ENCODE peak calls at places on chromosome 20, in eight cellular contexts. J is HAP-1, O is ascending aorta, T is testis, I is uterus, U is HCT116, L is spleen, N is dorsolateral prefrontal cortex. C is an unnamed sample.
A peak's percentile ranks its signal among the peaks of the same experiment; 100 is the strongest.

GRCh38 chr20:45924391-45925261 is 9.9 kb upstream of the PCIF1 start:
- DNase-seq in J (no peak), O (no peak), T (peak; percentile 80), I (peak; percentile 77), U (no peak), L (no peak), N (no peak), C (no peak)

GRCh38 chr20:55160996-55161395 is 685.6 kb downstream of the DOK5 start:
- DNase-seq in J (no peak), O (no peak), T (no peak), I (no peak), U (no peak), L (no peak), N (no peak), C (no peak)

GRCh38 chr20:1373614-1374013 is 19.2 kb downstream of the FKBP1A start:
- DNase-seq in J (no peak), O (no peak), T (peak; percentile 32), I (no peak), U (no peak), L (no peak), N (peak; percentile 57), C (no peak)

GRCh38 chr20:3755814-3756480 is 11.6 kb downstream of the ADISSP start:
- DNase-seq in J (no peak), O (no peak), T (no peak), I (no peak), U (no peak), L (no peak), N (no peak), C (no peak)

GRCh38 chr20:44746367-44747165 is 901 bp downstream of the KCNK15 start:
- DNase-seq in J (no peak), O (no peak), T (no peak), I (no peak), U (no peak), L (no peak), N (no peak), C (no peak)

GRCh38 chr20:25540273-25540672 is 45.1 kb downstream of the NINL start:
- DNase-seq in J (peak; percentile 28), O (no peak), T (peak; percentile 57), I (no peak), U (peak; percentile 16), L (no peak), N (no peak), C (no peak)

GRCh38 chr20:24643731-24644130 is 174.3 kb downstream of the SYNDIG1 start:
- DNase-seq in J (no peak), O (no peak), T (no peak), I (no peak), U (no peak), L (no peak), N (no peak), C (no peak)

GRCh38 chr20:61806314-61806713 is 259.4 kb downstream of the TAF4 start:
- DNase-seq in J (no peak), O (no peak), T (no peak), I (no peak), U (no peak), L (peak; percentile 40), N (no peak), C (no peak)

GRCh38 chr20:59190509-59190908 is 26.9 kb downstream of the ZNF831 start:
- DNase-seq in J (no peak), O (no peak), T (no peak), I (no peak), U (no peak), L (no peak), N (no peak), C (no peak)

GRCh38 chr20:59633646-59634045 is 29.3 kb downstream of the PHACTR3 start:
- DNase-seq in J (no peak), O (no peak), T (no peak), I (no peak), U (no peak), L (no peak), N (no peak), C (no peak)

GRCh38 chr20:59955131-59955796 is 3.0 kb upstream of the CDH26 start:
- DNase-seq in J (peak; percentile 38), O (no peak), T (no peak), I (no peak), U (peak; percentile 12), L (no peak), N (no peak), C (peak; percentile 0)

GRCh38 chr20:24487240-24487639 is 17.8 kb downstream of the SYNDIG1 start:
- DNase-seq in J (no peak), O (no peak), T (no peak), I (no peak), U (no peak), L (no peak), N (no peak), C (no peak)

GRCh38 chr20:22679197-22679596 is 94.8 kb upstream of the FOXA2 start:
- DNase-seq in J (no peak), O (no peak), T (no peak), I (no peak), U (no peak), L (no peak), N (no peak), C (no peak)

GRCh38 chr20:1894471-1894950 is 696 bp upstream of the SIRPA start:
- DNase-seq in J (peak; percentile 63), O (no peak), T (peak; percentile 56), I (peak; percentile 45), U (no peak), L (peak; percentile 94), N (no peak), C (no peak)

GRCh38 chr20:45851501-45851900 is 5.7 kb downstream of the ACOT8 start:
- DNase-seq in J (no peak), O (no peak), T (no peak), I (no peak), U (no peak), L (no peak), N (no peak), C (no peak)

GRCh38 chr20:61701401-61701800 is 364.3 kb downstream of the TAF4 start:
- DNase-seq in J (no peak), O (no peak), T (no peak), I (no peak), U (no peak), L (no peak), N (no peak), C (no peak)

GRCh38 chr20:4916991-4917881 is 84.1 kb downstream of the SLC23A2 start:
- DNase-seq in J (no peak), O (no peak), T (peak; percentile 45), I (no peak), U (no peak), L (no peak), N (no peak), C (no peak)

GRCh38 chr20:44633187-44633851 is 18.2 kb downstream of the ADA start:
- DNase-seq in J (no peak), O (no peak), T (no peak), I (no peak), U (no peak), L (no peak), N (no peak), C (no peak)

GRCh38 chr20:2806351-2806701 is 5.9 kb upstream of the CPXM1 start:
- DNase-seq in J (no peak), O (no peak), T (no peak), I (no peak), U (no peak), L (no peak), N (no peak), C (no peak)

DNA sequence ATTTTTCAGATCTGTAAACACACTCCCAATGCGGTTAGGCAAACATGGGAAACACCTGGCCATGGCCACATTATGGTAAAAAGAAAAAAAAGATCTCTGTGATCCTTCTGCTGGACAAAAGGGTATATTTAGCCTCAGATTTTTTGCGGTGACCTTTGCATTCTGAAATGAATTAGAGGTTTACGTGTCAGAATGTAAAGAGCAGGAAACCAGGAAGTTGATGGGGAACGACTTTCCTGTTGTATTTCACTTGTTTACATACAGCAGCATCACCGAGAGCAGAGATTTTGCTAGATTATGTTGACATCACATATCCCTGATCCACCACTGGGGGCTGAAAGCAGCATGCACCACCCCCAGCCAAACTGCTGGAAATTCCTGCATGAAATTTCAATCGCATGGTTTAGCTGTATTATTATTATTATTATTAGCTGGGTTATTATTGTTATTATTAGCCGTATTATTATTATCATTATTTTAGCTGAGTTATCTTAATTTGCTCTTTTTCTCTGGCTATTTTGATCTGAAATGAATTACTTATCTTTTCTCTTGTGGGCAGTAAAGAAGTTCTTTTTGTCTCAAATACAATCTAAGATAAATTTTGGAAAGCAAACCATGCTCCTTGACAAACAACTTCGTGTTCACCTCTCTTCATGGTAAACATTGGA is 189.4 kb downstream of the ZFP64 start:
- DNase-seq in J (peak; percentile 38), O (no peak), T (no peak), I (no peak), U (peak; percentile 3), L (no peak), N (no peak), C (no peak)
- H3K4me3 ChIP-seq in J (no peak overlapping the region), O (no peak overlapping the region), T (no peak overlapping the region), I (no peak overlapping the region), U (no peak overlapping the region), L (no peak overlapping the region), N (no peak overlapping the region), C (no peak overlapping the region)

GRCh38 chr20:42067174-42067573 is 449.0 kb upstream of the CHD6 start:
- DNase-seq in J (no peak), O (no peak), T (no peak), I (no peak), U (no peak), L (no peak), N (no peak), C (no peak)

GRCh38 chr20:42063176-42063575 is 445.0 kb upstream of the CHD6 start:
- DNase-seq in J (no peak), O (no peak), T (no peak), I (no peak), U (no peak), L (no peak), N (no peak), C (no peak)
- H3K4me3 ChIP-seq in J (no peak overlapping the region), O (no peak overlapping the region), T (no peak overlapping the region), I (no peak overlapping the region), U (no peak overlapping the region), L (no peak overlapping the region), N (no peak overlapping the region), C (no peak overlapping the region)

GRCh38 chr20:32458061-32458836 is 100.1 kb downstream of the ASXL1 start:
- DNase-seq in J (no peak), O (no peak), T (no peak), I (no peak), U (no peak), L (no peak), N (no peak), C (no peak)
- H3K4me3 ChIP-seq in J (no peak overlapping the region), O (peak overlapping the region; percentile 75), T (no peak overlapping the region), I (no peak overlapping the region), U (no peak overlapping the region), L (no peak overlapping the region), N (peak overlapping the region; percentile 62), C (no peak overlapping the region)

GRCh38 chr20:32130965-32131364 is 21.5 kb downstream of the TM9SF4 start:
- DNase-seq in J (no peak), O (no peak), T (no peak), I (no peak), U (no peak), L (no peak), N (no peak), C (no peak)

GRCh38 chr20:32135983-32136515 is 26.5 kb downstream of the TM9SF4 start:
- DNase-seq in J (no peak), O (no peak), T (no peak), I (no peak), U (no peak), L (no peak), N (no peak), C (no peak)

GRCh38 chr20:32134026-32134425 is 24.5 kb downstream of the TM9SF4 start:
- DNase-seq in J (no peak), O (no peak), T (no peak), I (no peak), U (no peak), L (no peak), N (no peak), C (no peak)

GRCh38 chr20:32130352-32130751 is 20.8 kb downstream of the TM9SF4 start:
- DNase-seq in J (no peak), O (no peak), T (no peak), I (no peak), U (no peak), L (no peak), N (no peak), C (no peak)

GRCh38 chr20:32132911-32133549 is 23.5 kb downstream of the TM9SF4 start:
- DNase-seq in J (no peak), O (no peak), T (no peak), I (no peak), U (no peak), L (no peak), N (no peak), C (no peak)
- H3K4me3 ChIP-seq in J (no peak overlapping the region), O (no peak overlapping the region), T (no peak overlapping the region), I (no peak overlapping the region), U (no peak overlapping the region), L (no peak overlapping the region), N (no peak overlapping the region), C (no peak overlapping the region)

C was measured in CD4-positive, alpha-beta memory T cell.